ENCODE peak calls at places on chromosomes 5 and 9, in four cellular contexts. One of them, this sample, is unnamed.

GRCh38 chr5:143258559-143259253 is 144.8 kb downstream of the NR3C1 start:
- DNase-seq in lower lobe of right lung: no peak
- DNase-seq in ovary: no peak
- DNase-seq in PC-9: no peak
- DNase-seq in this sample: no peak

GRCh38 chr5:181053760-181054122 is 13.7 kb downstream of the BTNL9 start:
- DNase-seq in ovary: no peak
- DNase-seq in lower lobe of right lung: no peak
- DNase-seq in PC-9: no peak
- DNase-seq in this sample: no peak

GRCh38 chr5:132640613-132641012 is 17.4 kb upstream of the IL13 start:
- DNase-seq in lower lobe of right lung: no peak
- DNase-seq in PC-9: no peak
- DNase-seq in ovary: no peak
- DNase-seq in this sample: no peak

GRCh38 chr5:132221781-132222648 is 5.6 kb downstream of the P4HA2 start:
- DNase-seq in PC-9: no peak
- DNase-seq in lower lobe of right lung: no peak
- DNase-seq in ovary: peak; percentile 79
- DNase-seq in this sample: peak; percentile 86

GRCh38 chr5:94432499-94432898 is 185.9 kb downstream of the KIAA0825 start:
- DNase-seq in PC-9: peak; percentile 3
- DNase-seq in lower lobe of right lung: no peak
- DNase-seq in ovary: no peak
- DNase-seq in this sample: no peak

GRCh38 chr5:57037355-57037754 is 85.4 kb upstream of the MIER3 start:
- DNase-seq in ovary: no peak
- DNase-seq in lower lobe of right lung: no peak
- DNase-seq in PC-9: peak; percentile 6
- DNase-seq in this sample: no peak

GRCh38 chr5:114305402-114306207 is 56.3 kb upstream of the KCNN2 start:
- DNase-seq in PC-9: no peak
- DNase-seq in lower lobe of right lung: no peak
- DNase-seq in ovary: no peak
- DNase-seq in this sample: no peak

GRCh38 chr5:14665949-14666741 is 1.6 kb downstream of the OTULIN start:
- DNase-seq in PC-9: no peak
- DNase-seq in lower lobe of right lung: no peak
- DNase-seq in ovary: no peak
- DNase-seq in this sample: no peak

DNA sequence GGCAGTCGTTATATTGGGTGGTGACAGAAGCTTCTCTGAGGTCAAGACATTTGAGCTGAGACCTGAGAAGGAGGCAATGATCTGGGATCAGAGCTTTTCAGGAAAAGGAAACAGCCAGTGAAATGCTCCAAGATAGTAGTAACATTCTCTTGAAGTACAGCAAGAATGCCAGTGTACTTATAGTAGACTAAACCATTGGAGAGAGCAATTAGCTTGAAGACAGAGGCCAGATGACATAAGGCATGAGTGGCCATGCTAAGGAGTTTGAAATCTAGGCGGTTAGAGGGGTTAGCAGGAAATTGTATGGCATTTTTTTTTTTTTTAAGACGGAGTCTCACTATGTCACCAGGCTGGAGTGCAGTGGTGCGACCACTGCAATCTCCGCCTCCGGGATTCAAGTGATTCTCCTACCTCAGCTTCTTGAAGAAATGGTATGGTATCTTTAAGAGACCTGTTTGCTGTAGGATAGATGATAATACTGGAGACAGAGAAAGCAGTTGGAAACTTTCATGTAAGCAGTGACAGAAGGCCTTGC is 482.3 kb upstream of the PAPPA start:
- DNase-seq in ovary: no peak
- DNase-seq in lower lobe of right lung: no peak
- DNase-seq in PC-9: no peak
- DNase-seq in this sample: no peak
- H3K27ac ChIP-seq in ovary: no peak overlapping the region
- H3K27ac ChIP-seq in lower lobe of right lung: no peak overlapping the region
- H3K27ac ChIP-seq in PC-9: peak overlapping the region; percentile 100
- H3K27ac ChIP-seq in this sample: no peak overlapping the region

GRCh38 chr9:5113994-5114748 is 71.3 kb downstream of the INSL6 start:
- DNase-seq in lower lobe of right lung: no peak
- DNase-seq in ovary: no peak
- DNase-seq in PC-9: no peak
- DNase-seq in this sample: no peak

GRCh38 chr9:5111696-5112095 is 73.7 kb downstream of the INSL6 start:
- DNase-seq in ovary: no peak
- DNase-seq in lower lobe of right lung: no peak
- DNase-seq in PC-9: no peak
- DNase-seq in this sample: peak; percentile 40

GRCh38 chr9:5113523-5113922 is 71.9 kb downstream of the INSL6 start:
- DNase-seq in PC-9: no peak
- DNase-seq in ovary: no peak
- DNase-seq in lower lobe of right lung: no peak
- DNase-seq in this sample: no peak

GRCh38 chr9:5112109-5112592 is 73.3 kb downstream of the INSL6 start:
- DNase-seq in PC-9: no peak
- DNase-seq in ovary: peak; percentile 10
- DNase-seq in lower lobe of right lung: no peak
- DNase-seq in this sample: no peak

DNA sequence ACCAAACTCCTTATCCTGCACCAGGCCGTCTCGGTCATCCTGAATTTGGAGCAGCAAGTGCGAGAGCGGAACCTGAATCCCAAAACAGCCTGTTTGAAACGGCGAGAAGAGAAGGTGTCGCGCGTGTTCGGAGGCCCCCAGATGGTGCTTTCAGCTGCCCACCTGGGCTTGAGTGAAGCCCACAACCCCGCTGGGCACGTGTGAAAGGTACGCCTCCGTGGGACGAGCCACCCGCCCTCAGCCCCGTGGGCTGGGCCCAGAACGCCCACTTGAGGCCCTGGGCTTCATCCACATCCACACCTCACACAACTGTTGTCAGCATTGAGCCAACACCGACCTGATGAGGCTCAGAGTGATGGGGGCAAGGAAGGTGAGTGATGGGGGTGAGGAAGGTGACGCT is 72.8 kb downstream of the INSL6 start:
- DNase-seq in ovary: no peak
- DNase-seq in lower lobe of right lung: no peak
- DNase-seq in PC-9: no peak
- DNase-seq in this sample: no peak
- H3K27ac ChIP-seq in ovary: no peak overlapping the region
- H3K27ac ChIP-seq in lower lobe of right lung: no peak overlapping the region
- H3K27ac ChIP-seq in PC-9: no peak overlapping the region
- H3K27ac ChIP-seq in this sample: no peak overlapping the region

GRCh38 chr9:130756037-130756436 is 62.5 kb downstream of the EXOSC2 start:
- DNase-seq in ovary: no peak
- DNase-seq in lower lobe of right lung: no peak
- DNase-seq in PC-9: no peak
- DNase-seq in this sample: no peak
- H3K27ac ChIP-seq in ovary: no peak overlapping the region
- H3K27ac ChIP-seq in lower lobe of right lung: peak overlapping the region; percentile 12
- H3K27ac ChIP-seq in PC-9: no peak overlapping the region
- H3K27ac ChIP-seq in this sample: no peak overlapping the region

GRCh38 chr5:135394095-135394494 is 4.9 kb downstream of the MACROH2A1 start:
- DNase-seq in ovary: no peak
- DNase-seq in lower lobe of right lung: no peak
- DNase-seq in PC-9: no peak
- DNase-seq in this sample: no peak
- H3K27ac ChIP-seq in ovary: no peak overlapping the region
- H3K27ac ChIP-seq in lower lobe of right lung: peak overlapping the region; percentile 54
- H3K27ac ChIP-seq in PC-9: no peak overlapping the region
- H3K27ac ChIP-seq in this sample: peak overlapping the region; percentile 5

DNA sequence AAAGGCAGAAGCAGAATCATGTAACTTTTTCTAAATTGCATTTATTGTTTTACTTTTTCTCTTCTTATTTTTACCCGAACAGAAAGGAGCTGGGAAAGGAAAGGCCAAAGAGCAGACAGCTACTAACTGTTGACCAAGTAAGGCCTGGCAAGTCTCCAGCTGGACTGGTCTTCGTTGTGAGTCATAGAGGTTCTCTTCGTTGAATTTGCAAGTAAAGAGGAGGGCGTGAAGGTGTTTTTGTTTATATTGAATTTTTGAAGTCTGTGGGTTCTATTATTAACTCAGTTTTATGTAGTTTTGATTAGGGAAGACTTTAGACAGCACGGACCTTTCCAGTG is 416.5 kb upstream of the CCNH start:
- DNase-seq in lower lobe of right lung: no peak
- DNase-seq in PC-9: peak; percentile 63
- DNase-seq in ovary: peak; percentile 45
- DNase-seq in this sample: peak; percentile 60
- H3K27ac ChIP-seq in lower lobe of right lung: no peak overlapping the region
- H3K27ac ChIP-seq in PC-9: no peak overlapping the region
- H3K27ac ChIP-seq in ovary: no peak overlapping the region
- H3K27ac ChIP-seq in this sample: no peak overlapping the region

GRCh38 chr5:170283296-170283695 is 14.3 kb downstream of the LCP2 start:
- DNase-seq in lower lobe of right lung: no peak
- DNase-seq in ovary: no peak
- DNase-seq in PC-9: no peak
- DNase-seq in this sample: no peak
- H3K27ac ChIP-seq in lower lobe of right lung: no peak overlapping the region
- H3K27ac ChIP-seq in ovary: no peak overlapping the region
- H3K27ac ChIP-seq in PC-9: no peak overlapping the region
- H3K27ac ChIP-seq in this sample: no peak overlapping the region

GRCh38 chr5:78811121-78811832 is 162.7 kb upstream of the LHFPL2 start:
- DNase-seq in ovary: no peak
- DNase-seq in lower lobe of right lung: no peak
- DNase-seq in PC-9: no peak
- DNase-seq in this sample: no peak

GRCh38 chr5:78809444-78809843 is 160.9 kb upstream of the LHFPL2 start:
- DNase-seq in ovary: no peak
- DNase-seq in PC-9: no peak
- DNase-seq in lower lobe of right lung: no peak
- DNase-seq in this sample: peak; percentile 62

GRCh38 chr5:78808818-78809217 is 160.2 kb upstream of the LHFPL2 start:
- DNase-seq in PC-9: no peak
- DNase-seq in ovary: no peak
- DNase-seq in lower lobe of right lung: no peak
- DNase-seq in this sample: no peak

GRCh38 chr5:78808380-78808779 is 159.8 kb upstream of the LHFPL2 start:
- DNase-seq in lower lobe of right lung: no peak
- DNase-seq in PC-9: no peak
- DNase-seq in ovary: no peak
- DNase-seq in this sample: no peak

DNA sequence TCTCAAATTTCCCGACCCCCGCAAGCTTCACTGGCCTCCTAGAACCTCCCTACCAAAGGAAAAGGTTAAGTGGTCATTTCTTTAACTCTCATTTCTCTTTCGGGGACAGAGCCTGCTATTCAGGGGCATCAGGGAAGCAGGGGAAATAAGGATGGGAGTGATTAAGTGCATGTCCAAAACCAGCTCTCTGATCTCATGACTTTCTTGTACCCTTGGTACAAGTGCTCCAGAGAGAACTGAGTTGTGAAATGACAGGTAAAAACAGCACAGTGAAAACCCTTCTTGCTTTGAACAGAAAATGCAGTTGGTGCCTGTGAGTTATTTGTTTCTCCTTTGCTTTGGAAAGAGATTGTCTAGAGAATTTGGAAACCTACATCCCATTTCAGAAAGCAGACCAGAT is 161.5 kb upstream of the LHFPL2 start:
- DNase-seq in PC-9: no peak
- DNase-seq in ovary: no peak
- DNase-seq in lower lobe of right lung: no peak
- DNase-seq in this sample: no peak
- H3K27ac ChIP-seq in PC-9: no peak overlapping the region
- H3K27ac ChIP-seq in ovary: no peak overlapping the region
- H3K27ac ChIP-seq in lower lobe of right lung: no peak overlapping the region
- H3K27ac ChIP-seq in this sample: no peak overlapping the region

GRCh38 chr5:91235194-91235793 is 147.8 kb downstream of the ARRDC3 start:
- DNase-seq in lower lobe of right lung: no peak
- DNase-seq in PC-9: no peak
- DNase-seq in ovary: no peak
- DNase-seq in this sample: no peak
- H3K27ac ChIP-seq in lower lobe of right lung: no peak overlapping the region
- H3K27ac ChIP-seq in PC-9: no peak overlapping the region
- H3K27ac ChIP-seq in ovary: no peak overlapping the region
- H3K27ac ChIP-seq in this sample: no peak overlapping the region

GRCh38 chr9:115182264-115182663 is 64.3 kb upstream of the TNC start:
- DNase-seq in lower lobe of right lung: no peak
- DNase-seq in PC-9: no peak
- DNase-seq in ovary: no peak
- DNase-seq in this sample: no peak
- H3K27ac ChIP-seq in lower lobe of right lung: no peak overlapping the region
- H3K27ac ChIP-seq in PC-9: no peak overlapping the region
- H3K27ac ChIP-seq in ovary: no peak overlapping the region
- H3K27ac ChIP-seq in this sample: no peak overlapping the region

This sample was measured in right cardiac atrium.